ENCODE peak calls at places on chromosomes 4 and X, in five cellular contexts. I is SK-N-SH, C is GM12878, M is K562, F is HepG2. O is an unnamed sample.

GRCh38 chr4:160717848-160718247 is 1446.0 kb downstream of the FSTL5 start:
- DNase-seq in I (no peak), C (no peak), M (no peak), F (no peak), O (no peak)

GRCh38 chr4:183407635-183408463 is 36.6 kb upstream of the CDKN2AIP start:
- DNase-seq in M (no peak), I (no peak), C (no peak), F (no peak), O (no peak)

GRCh38 chr4:17232575-17233253 is 279.2 kb downstream of the QDPR start:
- DNase-seq in M (no peak), F (no peak), I (peak), C (no peak), O (no peak)

GRCh38 chrX:13742397-13743176 is 8.0 kb downstream of the OFD1 start:
- DNase-seq in M (no peak), I (no peak), F (peak), C (peak), O (peak)

GRCh38 chrX:32530802-32531403 is 680.4 kb downstream of the DMD start:
- DNase-seq in M (peak), I (no peak), C (no peak), F (peak), O (no peak)

GRCh38 chr4:180106122-180106521 is 2137.1 kb upstream of the TENM3 start:
- DNase-seq in I (no peak), C (no peak), M (no peak), F (no peak), O (no peak)

GRCh38 chrX:18353931-18354368 is 538 bp downstream of the SCML2 start:
- DNase-seq in F (peak), I (peak), M (peak), C (no peak), O (peak)

GRCh38 chr4:152957437-152958185 is 21.5 kb downstream of the FHDC1 start:
- DNase-seq in F (no peak), C (no peak), M (peak), I (no peak), O (no peak)

GRCh38 chr4:147749811-147750321 is 18.0 kb downstream of the ARHGAP10 start:
- DNase-seq in F (no peak), I (no peak), M (no peak), C (peak), O (no peak)

GRCh38 chrX:47648376-47648775 is 2.0 kb downstream of the ELK1 start:
- DNase-seq in F (no peak), M (no peak), C (no peak), I (no peak), O (no peak)

GRCh38 chrX:91434351-91435168 is at the start of gene PABPC5:
- DNase-seq in C (no peak), I (peak), M (no peak), F (no peak), O (no peak)

GRCh38 chr4:183840311-183840710 is 64.8 kb upstream of the STOX2 start:
- DNase-seq in M (peak), I (peak), C (peak), F (peak), O (peak)

GRCh38 chr4:24094726-24095125 is 204.9 kb upstream of the PPARGC1A start:
- DNase-seq in M (no peak), I (no peak), F (no peak), C (no peak), O (no peak)

GRCh38 chr4:89363786-89364185 is 56.2 kb upstream of the GPRIN3 start:
- DNase-seq in M (no peak), I (no peak), F (no peak), C (no peak), O (no peak)

GRCh38 chr4:147582386-147583077 is 34.7 kb upstream of the TMEM184C start:
- DNase-seq in M (no peak), F (no peak), I (no peak), C (no peak), O (no peak)

GRCh38 chr4:105520819-105521790 is 31.3 kb upstream of the ARHGEF38 start:
- DNase-seq in M (peak), F (peak), I (peak), C (peak), O (peak)

GRCh38 chr4:183099537-183100297 is 660 bp downstream of the WWC2 start:
- DNase-seq in F (peak), C (no peak), I (no peak), M (peak), O (no peak)

GRCh38 chrX:70038951-70039350 is 10.8 kb downstream of the AWAT2 start:
- DNase-seq in C (no peak), I (no peak), F (no peak), M (no peak), O (no peak)

GRCh38 chr4:69974646-69975045 is 9.1 kb upstream of the CSN2 start:
- DNase-seq in I (no peak), M (no peak), C (no peak), F (no peak), O (no peak)

GRCh38 chrX:49001521-49002090 is 458 bp downstream of the GRIPAP1 start:
- DNase-seq in M (peak), I (peak), C (peak), F (peak), O (no peak)

GRCh38 chrX:46279214-46279924 is 265.9 kb downstream of the ZNF674 start:
- DNase-seq in C (no peak), I (no peak), F (no peak), M (no peak), O (no peak)

GRCh38 chr4:10582059-10582686 is 102.4 kb downstream of the CLNK start:
- DNase-seq in F (peak), C (no peak), M (peak), I (peak), O (no peak)

GRCh38 chr4:118014831-118015230 is 19.5 kb upstream of the NDST3 start:
- DNase-seq in M (no peak), C (no peak), I (no peak), F (no peak), O (no peak)

GRCh38 chr4:86926428-86927086 is 8.3 kb upstream of the AFF1 start:
- DNase-seq in M (no peak), C (no peak), F (no peak), I (no peak), O (no peak)

GRCh38 chr4:53055274-53055673 is 193.2 kb downstream of the RASL11B start:
- DNase-seq in M (no peak), F (no peak), I (peak), C (no peak), O (no peak)

GRCh38 chrX:40465735-40466551 is 114.8 kb upstream of the ATP6AP2 start:
- DNase-seq in M (no peak), C (no peak), I (no peak), F (no peak), O (no peak)

GRCh38 chr4:67465032-67465762 is 80.1 kb downstream of the CENPC start:
- DNase-seq in F (no peak), M (no peak), I (no peak), C (no peak), O (no peak)

GRCh38 chr4:84286048-84286447 is 213.0 kb downstream of the NKX6-1 start:
- DNase-seq in M (no peak), I (no peak), F (no peak), C (no peak), O (no peak)

GRCh38 chrX:111728096-111728495 is 47.1 kb downstream of the ALG13 start:
- DNase-seq in M (no peak), I (no peak), F (no peak), C (no peak), O (no peak)
- TF ChIP-seq GABPA in M (no peak), I (no peak), F (no peak), C (no peak), O (no peak)

GRCh38 chr4:2828758-2829181 is 14.9 kb upstream of the ADD1 start:
- DNase-seq in C (no peak), F (no peak), M (no peak), I (peak), O (no peak)
- TF ChIP-seq REST in C (no peak), F (no peak), M (no peak), I (no peak), O (no peak)

DNA sequence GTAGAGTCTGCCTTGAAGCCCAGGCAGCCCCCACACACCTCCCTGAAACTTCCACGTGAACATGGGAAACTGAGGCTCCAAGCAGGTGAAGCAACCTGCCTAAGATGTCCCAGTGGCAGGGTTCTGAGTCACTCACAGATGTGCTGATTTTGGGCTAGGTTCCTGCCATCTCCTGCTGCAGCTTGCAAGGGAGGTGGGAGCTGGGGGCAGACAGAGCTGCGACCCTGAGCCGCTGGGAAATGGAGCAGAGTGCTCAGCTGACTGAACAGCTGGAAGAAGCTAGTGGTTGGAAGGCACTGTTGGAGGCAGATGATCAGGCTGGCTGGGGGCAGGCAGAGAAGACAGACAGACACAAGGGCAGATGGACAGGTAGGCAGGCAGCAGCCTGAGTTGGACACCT is 3.6 kb upstream of the FATE1 start:
- DNase-seq in F (no peak), C (no peak), M (no peak), I (no peak), O (no peak)
- TF ChIP-seq GABPA in F (no peak), C (no peak), M (no peak), I (no peak), O (no peak)

GRCh38 chr4:188110741-188111458 is 1.5 kb upstream of the TRIML2 start:
- DNase-seq in F (no peak), M (no peak), I (no peak), C (no peak), O (no peak)
- TF ChIP-seq REST in F (no peak), M (no peak), I (no peak), C (no peak), O (no peak)